ENCODE peak calls at places on chromosomes 2 and 18, in six cellular contexts. One of them, this sample, is unnamed.

GRCh38 chr2:29744976-29745375 is 176.4 kb downstream of the ALK start:
- DNase-seq in PC-3: no peak
- DNase-seq in colonic mucosa: no peak
- DNase-seq in fibroblast of mammary gland: no peak
- DNase-seq in AG10803: no peak
- DNase-seq in left lung: no peak
- DNase-seq in this sample: no peak

GRCh38 chr2:160667811-160668210 is 174.2 kb upstream of the RBMS1 start:
- DNase-seq in PC-3: no peak
- DNase-seq in fibroblast of mammary gland: no peak
- DNase-seq in left lung: no peak
- DNase-seq in AG10803: no peak
- DNase-seq in colonic mucosa: no peak
- DNase-seq in this sample: no peak

GRCh38 chr2:10591207-10591606 is 98.6 kb downstream of the NOL10 start:
- DNase-seq in PC-3: no peak
- DNase-seq in left lung: no peak
- DNase-seq in colonic mucosa: no peak
- DNase-seq in AG10803: peak
- DNase-seq in fibroblast of mammary gland: peak
- DNase-seq in this sample: no peak

GRCh38 chr2:198756166-198756565 is 701.6 kb downstream of the SATB2 start:
- DNase-seq in AG10803: peak
- DNase-seq in left lung: no peak
- DNase-seq in PC-3: no peak
- DNase-seq in fibroblast of mammary gland: peak
- DNase-seq in colonic mucosa: no peak
- DNase-seq in this sample: peak

GRCh38 chr2:26605195-26605968 is 35.8 kb downstream of the CIB4 start:
- DNase-seq in PC-3: peak
- DNase-seq in colonic mucosa: peak
- DNase-seq in AG10803: peak
- DNase-seq in fibroblast of mammary gland: peak
- DNase-seq in left lung: no peak
- DNase-seq in this sample: peak

GRCh38 chr2:18701981-18702380 is 112.6 kb upstream of the NT5C1B start:
- DNase-seq in colonic mucosa: no peak
- DNase-seq in AG10803: peak
- DNase-seq in PC-3: peak
- DNase-seq in fibroblast of mammary gland: peak
- DNase-seq in left lung: no peak
- DNase-seq in this sample: no peak

GRCh38 chr2:7555260-7555659 is 638.0 kb downstream of the RNF144A start:
- DNase-seq in AG10803: no peak
- DNase-seq in PC-3: no peak
- DNase-seq in fibroblast of mammary gland: no peak
- DNase-seq in left lung: no peak
- DNase-seq in colonic mucosa: no peak
- DNase-seq in this sample: no peak

GRCh38 chr2:113910110-113910717 is 20.3 kb downstream of the ACTR3 start:
- DNase-seq in AG10803: no peak
- DNase-seq in colonic mucosa: no peak
- DNase-seq in left lung: no peak
- DNase-seq in PC-3: peak
- DNase-seq in fibroblast of mammary gland: peak
- DNase-seq in this sample: no peak

GRCh38 chr18:37564796-37565137 is 831 bp downstream of the CELF4 start:
- DNase-seq in fibroblast of mammary gland: peak
- DNase-seq in colonic mucosa: peak
- DNase-seq in AG10803: peak
- DNase-seq in PC-3: peak
- DNase-seq in left lung: peak
- DNase-seq in this sample: no peak

GRCh38 chr2:39216495-39217191 is 27.1 kb downstream of the CDKL4 start:
- DNase-seq in left lung: no peak
- DNase-seq in PC-3: no peak
- DNase-seq in fibroblast of mammary gland: no peak
- DNase-seq in colonic mucosa: peak
- DNase-seq in AG10803: no peak
- DNase-seq in this sample: no peak

GRCh38 chr18:36638224-36638623 is 190.6 kb downstream of the TPGS2 start:
- DNase-seq in left lung: no peak
- DNase-seq in fibroblast of mammary gland: no peak
- DNase-seq in AG10803: no peak
- DNase-seq in PC-3: no peak
- DNase-seq in colonic mucosa: no peak
- DNase-seq in this sample: no peak

GRCh38 chr2:10631405-10631804 is 58.4 kb downstream of the NOL10 start:
- DNase-seq in left lung: no peak
- DNase-seq in colonic mucosa: no peak
- DNase-seq in AG10803: no peak
- DNase-seq in fibroblast of mammary gland: no peak
- DNase-seq in PC-3: no peak
- DNase-seq in this sample: no peak

GRCh38 chr2:189164732-189165131 is 14.8 kb downstream of the COL5A2 start:
- DNase-seq in PC-3: peak
- DNase-seq in fibroblast of mammary gland: peak
- DNase-seq in left lung: no peak
- DNase-seq in colonic mucosa: no peak
- DNase-seq in AG10803: peak
- DNase-seq in this sample: peak

DNA sequence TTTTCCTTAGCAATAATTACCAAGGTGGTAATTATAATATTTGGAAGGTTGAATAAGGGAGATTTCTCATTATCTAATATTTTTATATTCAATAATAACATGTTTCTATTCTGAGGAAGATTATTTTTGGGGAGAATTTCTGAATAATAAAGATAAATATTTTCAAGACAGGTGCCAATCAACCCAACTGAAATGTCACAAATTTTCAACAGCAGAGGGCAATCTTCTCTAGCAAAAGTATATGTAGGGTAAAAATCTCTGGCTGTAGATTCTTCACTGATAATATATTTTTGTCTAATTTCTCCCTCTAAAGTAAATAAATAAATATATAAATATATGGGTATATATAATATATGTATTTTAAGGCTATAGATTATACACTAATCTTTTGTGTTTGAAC is 1187.2 kb upstream of the CRIM1 start:
- DNase-seq in left lung: no peak
- DNase-seq in fibroblast of mammary gland: no peak
- DNase-seq in AG10803: no peak
- DNase-seq in colonic mucosa: no peak
- DNase-seq in PC-3: peak
- DNase-seq in this sample: no peak
- TF ChIP-seq CTCF in left lung: no peak
- TF ChIP-seq CTCF in fibroblast of mammary gland: no peak
- TF ChIP-seq CTCF in AG10803: no peak
- TF ChIP-seq CTCF in colonic mucosa: no peak
- TF ChIP-seq CTCF in PC-3: no peak
- TF ChIP-seq CTCF in this sample: no peak

DNA sequence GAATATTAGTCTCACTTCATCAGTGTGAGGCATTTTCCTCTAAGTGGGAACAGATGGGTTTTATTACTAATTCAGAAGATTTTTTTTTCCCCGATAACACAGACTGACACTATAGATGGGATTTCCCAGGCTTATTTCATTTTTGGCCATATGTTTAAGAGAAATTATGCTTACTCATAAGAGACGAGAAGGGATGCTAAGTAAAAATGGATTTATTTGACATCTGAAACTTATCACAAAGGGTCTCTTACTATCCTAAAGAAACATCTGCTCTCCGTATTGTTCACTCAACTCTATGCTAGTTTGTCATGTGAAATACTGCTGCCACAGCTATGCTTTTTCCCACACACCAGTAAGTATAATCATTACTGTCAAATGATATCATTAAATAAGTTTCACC is 1476.3 kb downstream of the LRP1B start:
- DNase-seq in colonic mucosa: no peak
- DNase-seq in AG10803: no peak
- DNase-seq in left lung: no peak
- DNase-seq in PC-3: no peak
- DNase-seq in fibroblast of mammary gland: peak
- DNase-seq in this sample: no peak
- H3K4me3 ChIP-seq in colonic mucosa: no peak
- H3K4me3 ChIP-seq in AG10803: no peak
- H3K4me3 ChIP-seq in left lung: no peak
- H3K4me3 ChIP-seq in PC-3: no peak
- H3K4me3 ChIP-seq in fibroblast of mammary gland: no peak
- H3K4me3 ChIP-seq in this sample: no peak

GRCh38 chr2:239193925-239194687 is 206.7 kb downstream of the HDAC4 start:
- DNase-seq in colonic mucosa: no peak
- DNase-seq in left lung: peak
- DNase-seq in PC-3: no peak
- DNase-seq in fibroblast of mammary gland: peak
- DNase-seq in AG10803: no peak
- DNase-seq in this sample: no peak
- TF ChIP-seq CTCF in colonic mucosa: no peak
- TF ChIP-seq CTCF in left lung: no peak
- TF ChIP-seq CTCF in PC-3: peak
- TF ChIP-seq CTCF in fibroblast of mammary gland: peak
- TF ChIP-seq CTCF in AG10803: peak
- TF ChIP-seq CTCF in this sample: no peak

GRCh38 chr2:64330281-64330680 is 123.7 kb upstream of the LGALSL start:
- DNase-seq in colonic mucosa: no peak
- DNase-seq in left lung: no peak
- DNase-seq in fibroblast of mammary gland: peak
- DNase-seq in AG10803: no peak
- DNase-seq in PC-3: peak
- DNase-seq in this sample: no peak
- H3K4me3 ChIP-seq in colonic mucosa: no peak
- H3K4me3 ChIP-seq in left lung: no peak
- H3K4me3 ChIP-seq in fibroblast of mammary gland: peak
- H3K4me3 ChIP-seq in AG10803: no peak
- H3K4me3 ChIP-seq in PC-3: peak
- H3K4me3 ChIP-seq in this sample: no peak

DNA sequence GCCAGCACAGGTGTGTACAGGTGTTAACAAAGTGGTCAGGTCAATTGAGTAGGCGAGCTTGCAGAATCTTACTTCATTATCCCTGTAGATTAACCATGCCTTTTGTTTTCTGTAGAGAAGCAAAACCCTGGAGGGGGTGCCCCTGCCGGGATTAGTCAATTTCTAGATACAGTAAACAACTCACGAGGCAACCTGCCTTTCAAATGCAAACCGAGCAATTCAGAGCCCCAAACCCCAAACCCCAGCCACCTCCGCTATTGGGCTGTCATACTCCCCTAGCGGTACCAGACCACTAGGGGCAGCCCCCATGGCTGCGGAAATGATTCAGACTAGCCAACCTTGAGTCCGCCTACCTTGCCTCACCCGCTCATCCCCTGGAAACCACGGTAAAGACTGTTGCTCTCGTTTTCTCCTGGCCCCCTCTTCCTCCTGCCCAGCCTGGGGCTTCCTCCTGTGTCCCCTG is 61.4 kb upstream of the KIF5C start:
- DNase-seq in PC-3: no peak
- DNase-seq in fibroblast of mammary gland: no peak
- DNase-seq in colonic mucosa: peak
- DNase-seq in AG10803: no peak
- DNase-seq in left lung: no peak
- DNase-seq in this sample: no peak
- TF ChIP-seq CTCF in PC-3: peak
- TF ChIP-seq CTCF in fibroblast of mammary gland: no peak
- TF ChIP-seq CTCF in colonic mucosa: no peak
- TF ChIP-seq CTCF in AG10803: no peak
- TF ChIP-seq CTCF in left lung: no peak
- TF ChIP-seq CTCF in this sample: no peak

GRCh38 chr2:208227581-208228232 is 27.2 kb downstream of the IDH1 start:
- DNase-seq in PC-3: no peak
- DNase-seq in fibroblast of mammary gland: no peak
- DNase-seq in left lung: no peak
- DNase-seq in colonic mucosa: no peak
- DNase-seq in AG10803: no peak
- DNase-seq in this sample: no peak

GRCh38 chr2:208224802-208225201 is 30.1 kb downstream of the IDH1 start:
- DNase-seq in fibroblast of mammary gland: no peak
- DNase-seq in colonic mucosa: no peak
- DNase-seq in AG10803: no peak
- DNase-seq in left lung: no peak
- DNase-seq in PC-3: peak
- DNase-seq in this sample: no peak

DNA sequence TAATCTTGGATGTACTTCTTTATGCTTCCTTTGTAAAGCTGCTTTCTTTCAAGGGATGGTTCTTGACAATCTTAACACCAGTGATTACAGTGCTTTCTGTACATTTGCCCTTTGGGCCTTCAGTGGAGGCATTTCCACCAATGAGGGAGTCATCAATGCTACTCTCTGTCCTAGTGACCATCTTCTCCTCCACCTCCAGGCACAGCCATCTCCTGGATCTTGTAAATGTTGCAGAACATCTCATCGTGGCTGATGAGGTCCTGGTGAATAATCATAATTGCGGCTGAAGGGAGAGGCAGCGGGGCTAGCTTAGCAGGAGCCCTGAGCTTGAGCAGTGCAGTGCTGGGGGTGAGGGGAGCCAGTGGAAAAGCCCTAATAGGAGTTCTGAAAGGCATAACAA is 32.5 kb downstream of the IDH1 start:
- DNase-seq in AG10803: no peak
- DNase-seq in left lung: no peak
- DNase-seq in fibroblast of mammary gland: peak
- DNase-seq in colonic mucosa: no peak
- DNase-seq in PC-3: peak
- DNase-seq in this sample: peak
- H3K4me3 ChIP-seq in AG10803: no peak
- H3K4me3 ChIP-seq in left lung: no peak
- H3K4me3 ChIP-seq in fibroblast of mammary gland: no peak
- H3K4me3 ChIP-seq in colonic mucosa: no peak
- H3K4me3 ChIP-seq in PC-3: no peak
- H3K4me3 ChIP-seq in this sample: no peak

DNA sequence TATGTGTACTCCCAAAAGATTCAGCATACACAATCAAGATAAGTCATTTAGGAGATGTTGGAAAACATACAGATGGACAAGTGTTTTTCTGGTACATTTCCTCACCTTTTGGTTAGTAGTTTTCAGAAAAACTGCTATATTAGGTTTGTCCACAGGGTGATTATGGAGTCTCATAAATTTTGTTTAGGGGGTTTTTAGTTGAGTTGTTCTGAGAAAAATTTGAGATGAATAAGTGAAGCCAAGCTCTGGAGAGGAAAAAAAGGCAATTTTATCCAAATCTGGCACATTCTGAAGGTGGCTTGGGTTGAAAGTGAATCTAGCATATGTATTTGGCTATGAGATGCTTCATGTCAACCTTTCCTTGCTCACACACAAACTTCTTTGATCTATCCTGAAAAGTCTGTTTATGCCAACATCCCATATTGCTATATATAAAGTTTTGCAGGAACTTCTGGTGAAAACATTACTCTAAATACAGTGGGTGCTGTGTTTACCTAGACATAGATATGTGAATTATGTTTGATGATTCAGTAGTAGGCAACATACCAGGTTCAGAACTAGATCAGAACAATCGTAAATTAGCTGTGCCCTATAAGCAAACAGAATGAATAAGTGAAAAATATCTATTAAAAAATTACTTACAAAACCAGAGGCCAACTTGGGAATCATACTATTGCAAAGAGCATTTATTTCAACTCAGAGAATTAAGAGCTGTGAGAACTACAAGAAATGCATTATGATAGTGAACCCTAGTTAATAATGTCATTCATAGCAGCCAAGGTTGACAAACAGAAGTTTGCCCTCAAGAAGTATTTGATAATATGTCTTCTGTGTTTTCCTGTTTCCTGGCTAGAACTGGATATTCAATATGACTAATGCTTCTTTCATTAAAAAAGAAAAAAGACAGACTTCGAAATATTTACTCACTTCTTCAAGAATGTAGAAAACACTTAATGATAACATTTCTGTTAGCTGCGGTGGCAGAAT is 552.0 kb downstream of the IRS1 start:
- DNase-seq in AG10803: peak
- DNase-seq in left lung: no peak
- DNase-seq in fibroblast of mammary gland: peak
- DNase-seq in colonic mucosa: no peak
- DNase-seq in PC-3: peak
- DNase-seq in this sample: no peak
- TF ChIP-seq CTCF in AG10803: no peak
- TF ChIP-seq CTCF in left lung: no peak
- TF ChIP-seq CTCF in fibroblast of mammary gland: no peak
- TF ChIP-seq CTCF in colonic mucosa: no peak
- TF ChIP-seq CTCF in PC-3: peak
- TF ChIP-seq CTCF in this sample: no peak

This sample was measured in AG09309.